ENCODE peak calls at places on chromosomes 11 and 22, in nine cellular contexts. One of them, this sample, is unnamed.

GRCh38 chr11:69942333-69942820 is 123.2 kb upstream of the FGF3 start:
- DNase-seq in H9: no peak
- DNase-seq in activated CD8-positive, alpha-beta T cell treated with anti-CD3 and anti-CD28 coated beads for 36 hours: no peak
- DNase-seq in endothelial cell of umbilical vein: no peak
- DNase-seq in neural progenitor cell: no peak
- DNase-seq in ovary: no peak
- DNase-seq in kidney: peak
- DNase-seq in lower leg skin: no peak
- DNase-seq in AG04450: no peak
- DNase-seq in this sample: no peak

GRCh38 chr11:86091566-86091965 is 22.7 kb upstream of the PICALM start:
- DNase-seq in H9: no peak
- DNase-seq in activated CD8-positive, alpha-beta T cell treated with anti-CD3 and anti-CD28 coated beads for 36 hours: no peak
- DNase-seq in endothelial cell of umbilical vein: no peak
- DNase-seq in neural progenitor cell: no peak
- DNase-seq in ovary: no peak
- DNase-seq in kidney: no peak
- DNase-seq in lower leg skin: no peak
- DNase-seq in AG04450: no peak
- DNase-seq in this sample: no peak

GRCh38 chr11:56331861-56332491 is 13.9 kb upstream of the OR8K1 start:
- DNase-seq in H9: peak
- DNase-seq in activated CD8-positive, alpha-beta T cell treated with anti-CD3 and anti-CD28 coated beads for 36 hours: no peak
- DNase-seq in endothelial cell of umbilical vein: no peak
- DNase-seq in neural progenitor cell: no peak
- DNase-seq in ovary: no peak
- DNase-seq in kidney: peak
- DNase-seq in lower leg skin: no peak
- DNase-seq in AG04450: no peak
- DNase-seq in this sample: no peak

GRCh38 chr11:40602866-40603578 is 856.4 kb downstream of the LRRC4C start:
- DNase-seq in H9: no peak
- DNase-seq in activated CD8-positive, alpha-beta T cell treated with anti-CD3 and anti-CD28 coated beads for 36 hours: no peak
- DNase-seq in endothelial cell of umbilical vein: no peak
- DNase-seq in neural progenitor cell: no peak
- DNase-seq in ovary: no peak
- DNase-seq in kidney: no peak
- DNase-seq in lower leg skin: no peak
- DNase-seq in AG04450: no peak
- DNase-seq in this sample: no peak

GRCh38 chr11:134244593-134244992 is 8.6 kb downstream of the THYN1 start:
- DNase-seq in H9: peak
- DNase-seq in activated CD8-positive, alpha-beta T cell treated with anti-CD3 and anti-CD28 coated beads for 36 hours: no peak
- DNase-seq in endothelial cell of umbilical vein: peak
- DNase-seq in neural progenitor cell: peak
- DNase-seq in ovary: no peak
- DNase-seq in kidney: no peak
- DNase-seq in lower leg skin: no peak
- DNase-seq in AG04450: no peak
- DNase-seq in this sample: no peak

GRCh38 chr11:44727114-44727372 is 281 bp downstream of the TSPAN18 start:
- DNase-seq in H9: no peak
- DNase-seq in activated CD8-positive, alpha-beta T cell treated with anti-CD3 and anti-CD28 coated beads for 36 hours: no peak
- DNase-seq in endothelial cell of umbilical vein: no peak
- DNase-seq in neural progenitor cell: no peak
- DNase-seq in ovary: no peak
- DNase-seq in kidney: no peak
- DNase-seq in lower leg skin: no peak
- DNase-seq in AG04450: no peak
- DNase-seq in this sample: no peak

GRCh38 chr11:19311306-19312030 is 70.7 kb upstream of the E2F8 start:
- DNase-seq in H9: peak
- DNase-seq in activated CD8-positive, alpha-beta T cell treated with anti-CD3 and anti-CD28 coated beads for 36 hours: peak
- DNase-seq in endothelial cell of umbilical vein: peak
- DNase-seq in neural progenitor cell: peak
- DNase-seq in ovary: no peak
- DNase-seq in kidney: no peak
- DNase-seq in lower leg skin: peak
- DNase-seq in AG04450: peak
- DNase-seq in this sample: no peak

GRCh38 chr11:93577291-93577690 is 34.1 kb upstream of the SMCO4 start:
- DNase-seq in H9: no peak
- DNase-seq in activated CD8-positive, alpha-beta T cell treated with anti-CD3 and anti-CD28 coated beads for 36 hours: no peak
- DNase-seq in endothelial cell of umbilical vein: no peak
- DNase-seq in neural progenitor cell: no peak
- DNase-seq in ovary: no peak
- DNase-seq in kidney: no peak
- DNase-seq in lower leg skin: no peak
- DNase-seq in AG04450: no peak
- DNase-seq in this sample: no peak

GRCh38 chr11:34587282-34587677 is 33.6 kb upstream of the EHF start:
- DNase-seq in H9: no peak
- DNase-seq in activated CD8-positive, alpha-beta T cell treated with anti-CD3 and anti-CD28 coated beads for 36 hours: no peak
- DNase-seq in endothelial cell of umbilical vein: no peak
- DNase-seq in neural progenitor cell: no peak
- DNase-seq in ovary: no peak
- DNase-seq in kidney: no peak
- DNase-seq in lower leg skin: no peak
- DNase-seq in AG04450: no peak
- DNase-seq in this sample: no peak

GRCh38 chr11:128193633-128194032 is 393.7 kb downstream of the ETS1 start:
- DNase-seq in H9: no peak
- DNase-seq in activated CD8-positive, alpha-beta T cell treated with anti-CD3 and anti-CD28 coated beads for 36 hours: no peak
- DNase-seq in endothelial cell of umbilical vein: no peak
- DNase-seq in neural progenitor cell: no peak
- DNase-seq in ovary: no peak
- DNase-seq in kidney: no peak
- DNase-seq in lower leg skin: no peak
- DNase-seq in AG04450: no peak
- DNase-seq in this sample: no peak

GRCh38 chr22:39559456-39560105 is 11.0 kb upstream of the CACNA1I start:
- DNase-seq in H9: peak
- DNase-seq in activated CD8-positive, alpha-beta T cell treated with anti-CD3 and anti-CD28 coated beads for 36 hours: peak
- DNase-seq in endothelial cell of umbilical vein: no peak
- DNase-seq in neural progenitor cell: peak
- DNase-seq in ovary: no peak
- DNase-seq in kidney: no peak
- DNase-seq in lower leg skin: no peak
- DNase-seq in AG04450: no peak
- DNase-seq in this sample: no peak

GRCh38 chr11:18699848-18700261 is 1.3 kb downstream of the TMEM86A start:
- DNase-seq in H9: no peak
- DNase-seq in activated CD8-positive, alpha-beta T cell treated with anti-CD3 and anti-CD28 coated beads for 36 hours: no peak
- DNase-seq in endothelial cell of umbilical vein: no peak
- DNase-seq in neural progenitor cell: no peak
- DNase-seq in ovary: peak
- DNase-seq in kidney: no peak
- DNase-seq in lower leg skin: peak
- DNase-seq in AG04450: no peak
- DNase-seq in this sample: no peak

DNA sequence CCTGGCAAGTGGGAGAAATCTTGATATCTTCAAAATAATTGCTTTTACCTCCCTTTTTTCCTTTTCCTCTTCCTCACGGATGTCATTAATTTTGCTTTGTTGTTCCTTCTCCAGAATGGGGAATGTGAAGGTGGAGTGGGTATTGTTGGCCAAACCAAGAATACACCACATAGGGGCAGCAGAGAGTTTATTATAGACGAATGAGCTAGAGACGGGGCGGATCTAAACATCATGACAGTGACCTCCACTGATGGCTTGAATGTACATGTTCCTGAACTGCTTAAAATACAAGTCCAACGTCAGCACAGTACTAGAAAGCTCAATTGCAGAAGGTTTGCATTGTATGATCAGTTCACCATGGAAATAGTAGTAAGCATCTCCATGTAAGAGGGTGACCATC is 122.3 kb upstream of the SNX19 start:
- DNase-seq in H9: no peak
- DNase-seq in activated CD8-positive, alpha-beta T cell treated with anti-CD3 and anti-CD28 coated beads for 36 hours: no peak
- DNase-seq in endothelial cell of umbilical vein: no peak
- DNase-seq in neural progenitor cell: peak
- DNase-seq in ovary: no peak
- DNase-seq in kidney: no peak
- DNase-seq in lower leg skin: no peak
- DNase-seq in AG04450: no peak
- DNase-seq in this sample: no peak
- TF ChIP-seq CTCF in H9: peak
- TF ChIP-seq CTCF in activated CD8-positive, alpha-beta T cell treated with anti-CD3 and anti-CD28 coated beads for 36 hours: no peak
- TF ChIP-seq CTCF in endothelial cell of umbilical vein: peak
- TF ChIP-seq CTCF in neural progenitor cell: peak
- TF ChIP-seq CTCF in ovary: no peak
- TF ChIP-seq CTCF in kidney: no peak
- TF ChIP-seq CTCF in lower leg skin: no peak
- TF ChIP-seq CTCF in AG04450: no peak
- TF ChIP-seq CTCF in this sample: no peak

GRCh38 chr11:36431429-36432092 is 78.5 kb downstream of the TRAF6 start:
- DNase-seq in H9: no peak
- DNase-seq in activated CD8-positive, alpha-beta T cell treated with anti-CD3 and anti-CD28 coated beads for 36 hours: peak
- DNase-seq in endothelial cell of umbilical vein: peak
- DNase-seq in neural progenitor cell: peak
- DNase-seq in ovary: peak
- DNase-seq in kidney: no peak
- DNase-seq in lower leg skin: no peak
- DNase-seq in AG04450: peak
- DNase-seq in this sample: no peak
- TF ChIP-seq CTCF in H9: no peak
- TF ChIP-seq CTCF in activated CD8-positive, alpha-beta T cell treated with anti-CD3 and anti-CD28 coated beads for 36 hours: no peak
- TF ChIP-seq CTCF in endothelial cell of umbilical vein: no peak
- TF ChIP-seq CTCF in neural progenitor cell: no peak
- TF ChIP-seq CTCF in ovary: no peak
- TF ChIP-seq CTCF in kidney: peak
- TF ChIP-seq CTCF in lower leg skin: no peak
- TF ChIP-seq CTCF in AG04450: peak
- TF ChIP-seq CTCF in this sample: no peak

GRCh38 chr11:17477361-17477760 is 716 bp upstream of the ABCC8 start:
- DNase-seq in H9: no peak
- DNase-seq in activated CD8-positive, alpha-beta T cell treated with anti-CD3 and anti-CD28 coated beads for 36 hours: no peak
- DNase-seq in endothelial cell of umbilical vein: no peak
- DNase-seq in neural progenitor cell: no peak
- DNase-seq in ovary: no peak
- DNase-seq in kidney: no peak
- DNase-seq in lower leg skin: no peak
- DNase-seq in AG04450: no peak
- DNase-seq in this sample: no peak

GRCh38 chr11:17478064-17478463 is 1.4 kb upstream of the ABCC8 start:
- DNase-seq in H9: no peak
- DNase-seq in activated CD8-positive, alpha-beta T cell treated with anti-CD3 and anti-CD28 coated beads for 36 hours: no peak
- DNase-seq in endothelial cell of umbilical vein: no peak
- DNase-seq in neural progenitor cell: peak
- DNase-seq in ovary: no peak
- DNase-seq in kidney: no peak
- DNase-seq in lower leg skin: no peak
- DNase-seq in AG04450: no peak
- DNase-seq in this sample: no peak

GRCh38 chr11:17479284-17480214 is 2.9 kb upstream of the ABCC8 start:
- DNase-seq in H9: peak
- DNase-seq in activated CD8-positive, alpha-beta T cell treated with anti-CD3 and anti-CD28 coated beads for 36 hours: no peak
- DNase-seq in endothelial cell of umbilical vein: peak
- DNase-seq in neural progenitor cell: peak
- DNase-seq in ovary: no peak
- DNase-seq in kidney: no peak
- DNase-seq in lower leg skin: no peak
- DNase-seq in AG04450: no peak
- DNase-seq in this sample: no peak

GRCh38 chr11:17483505-17483904 is 6.9 kb upstream of the ABCC8 start:
- DNase-seq in H9: no peak
- DNase-seq in activated CD8-positive, alpha-beta T cell treated with anti-CD3 and anti-CD28 coated beads for 36 hours: no peak
- DNase-seq in endothelial cell of umbilical vein: no peak
- DNase-seq in neural progenitor cell: no peak
- DNase-seq in ovary: no peak
- DNase-seq in kidney: no peak
- DNase-seq in lower leg skin: no peak
- DNase-seq in AG04450: no peak
- DNase-seq in this sample: no peak

GRCh38 chr11:17481905-17482304 is 5.3 kb upstream of the ABCC8 start:
- DNase-seq in H9: no peak
- DNase-seq in activated CD8-positive, alpha-beta T cell treated with anti-CD3 and anti-CD28 coated beads for 36 hours: no peak
- DNase-seq in endothelial cell of umbilical vein: no peak
- DNase-seq in neural progenitor cell: no peak
- DNase-seq in ovary: no peak
- DNase-seq in kidney: no peak
- DNase-seq in lower leg skin: no peak
- DNase-seq in AG04450: no peak
- DNase-seq in this sample: no peak
- TF ChIP-seq CTCF in H9: no peak
- TF ChIP-seq CTCF in activated CD8-positive, alpha-beta T cell treated with anti-CD3 and anti-CD28 coated beads for 36 hours: no peak
- TF ChIP-seq CTCF in endothelial cell of umbilical vein: no peak
- TF ChIP-seq CTCF in neural progenitor cell: no peak
- TF ChIP-seq CTCF in ovary: no peak
- TF ChIP-seq CTCF in kidney: no peak
- TF ChIP-seq CTCF in lower leg skin: no peak
- TF ChIP-seq CTCF in AG04450: no peak
- TF ChIP-seq CTCF in this sample: no peak

DNA sequence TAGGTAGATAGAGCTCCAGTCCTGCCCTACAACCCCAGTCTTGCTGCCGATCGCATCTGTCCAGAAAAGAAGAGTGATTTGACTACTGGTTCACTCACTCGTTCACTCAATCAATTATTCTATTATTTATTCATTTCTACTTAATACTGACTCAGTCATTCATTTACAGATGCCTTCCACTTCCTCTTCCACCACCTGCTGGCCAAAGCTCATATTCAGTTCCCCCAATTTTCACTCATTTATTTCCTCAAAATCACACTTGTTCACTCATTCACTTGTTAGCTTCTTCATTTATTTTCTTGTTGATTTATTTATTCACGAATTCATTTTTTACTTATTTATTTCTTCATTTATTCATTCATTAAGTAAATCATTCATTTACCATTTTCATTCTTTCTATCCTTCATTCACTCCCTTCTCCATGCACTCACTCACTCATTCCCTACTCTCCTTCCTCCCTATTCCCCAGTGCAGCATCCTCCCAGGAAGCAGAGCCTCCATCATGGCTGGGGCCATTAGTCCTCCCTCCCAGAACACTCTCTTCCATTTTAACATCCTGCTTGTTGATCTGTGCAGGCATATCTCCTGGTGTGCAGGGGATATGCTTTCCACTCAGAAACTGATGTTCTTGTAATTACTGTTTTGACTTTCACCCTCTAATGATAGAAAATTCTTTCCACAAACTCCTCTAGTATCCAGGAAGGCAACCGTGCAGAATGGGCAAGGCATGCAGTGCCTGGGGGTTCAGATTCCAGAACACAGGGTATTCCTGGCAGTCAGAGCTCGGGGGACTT is 281.0 kb downstream of the TENM4 start:
- DNase-seq in H9: no peak
- DNase-seq in activated CD8-positive, alpha-beta T cell treated with anti-CD3 and anti-CD28 coated beads for 36 hours: no peak
- DNase-seq in endothelial cell of umbilical vein: no peak
- DNase-seq in neural progenitor cell: no peak
- DNase-seq in ovary: no peak
- DNase-seq in kidney: no peak
- DNase-seq in lower leg skin: no peak
- DNase-seq in AG04450: no peak
- DNase-seq in this sample: no peak
- TF ChIP-seq CTCF in H9: peak
- TF ChIP-seq CTCF in activated CD8-positive, alpha-beta T cell treated with anti-CD3 and anti-CD28 coated beads for 36 hours: no peak
- TF ChIP-seq CTCF in endothelial cell of umbilical vein: no peak
- TF ChIP-seq CTCF in neural progenitor cell: peak
- TF ChIP-seq CTCF in ovary: no peak
- TF ChIP-seq CTCF in kidney: no peak
- TF ChIP-seq CTCF in lower leg skin: no peak
- TF ChIP-seq CTCF in AG04450: peak
- TF ChIP-seq CTCF in this sample: no peak